ENCODE peak calls at places on chromosomes 6 and 20, in six cellular contexts. F, Z, H, E, T and S are unnamed samples.

GRCh38 chr6:184161-184695 is 108.1 kb upstream of the DUSP22 start:
- DNase-seq in F (no peak), Z (no peak), H (no peak), E (no peak), T (no peak), S (no peak)

GRCh38 chr6:11120273-11121005 is 8.9 kb upstream of the ERVFRD-1 start:
- DNase-seq in F (no peak), Z (no peak), H (no peak), E (peak), T (no peak), S (no peak)

GRCh38 chr6:34930221-34930620 is 41.2 kb downstream of the ANKS1A start:
- DNase-seq in F (no peak), Z (no peak), H (no peak), E (no peak), T (no peak), S (no peak)

GRCh38 chr6:42522021-42522420 is 41.8 kb upstream of the UBR2 start:
- DNase-seq in F (no peak), Z (no peak), H (no peak), E (no peak), T (no peak), S (no peak)

GRCh38 chr6:36809933-36810844 is 29.1 kb downstream of the CPNE5 start:
- DNase-seq in F (no peak), Z (no peak), H (no peak), E (no peak), T (no peak), S (no peak)

GRCh38 chr20:57475388-57476072 is 49.4 kb downstream of the CTCFL start:
- DNase-seq in F (no peak), Z (no peak), H (no peak), E (no peak), T (no peak), S (no peak)

GRCh38 chr6:11350294-11350693 is 117.8 kb upstream of the NEDD9 start:
- DNase-seq in F (no peak), Z (no peak), H (no peak), E (no peak), T (no peak), S (no peak)

GRCh38 chr20:10133532-10133931 is 85.1 kb upstream of the SNAP25 start:
- DNase-seq in F (no peak), Z (no peak), H (no peak), E (no peak), T (no peak), S (no peak)

GRCh38 chr6:147506704-147507114 is 1.8 kb upstream of the SAMD5 start:
- DNase-seq in F (peak), Z (peak), H (no peak), E (peak), T (peak), S (peak)

GRCh38 chr6:37910998-37911397 is 91.5 kb downstream of the ZFAND3 start:
- DNase-seq in F (no peak), Z (no peak), H (no peak), E (no peak), T (no peak), S (no peak)

GRCh38 chr20:53411129-53411528 is 182.5 kb downstream of the ZNF217 start:
- DNase-seq in F (no peak), Z (no peak), H (no peak), E (no peak), T (no peak), S (no peak)

GRCh38 chr20:10790013-10790412 is 116.2 kb upstream of the JAG1 start:
- DNase-seq in F (no peak), Z (no peak), H (no peak), E (no peak), T (no peak), S (no peak)

GRCh38 chr20:59569305-59569704 is 35.0 kb upstream of the PHACTR3 start:
- DNase-seq in F (no peak), Z (no peak), H (no peak), E (no peak), T (no peak), S (no peak)

GRCh38 chr6:31928672-31928939 is 1.1 kb downstream of the C2 start:
- DNase-seq in F (no peak), Z (no peak), H (no peak), E (no peak), T (no peak), S (no peak)

GRCh38 chr6:137777299-137778075 is 89.6 kb upstream of the TNFAIP3 start:
- DNase-seq in F (no peak), Z (no peak), H (no peak), E (no peak), T (no peak), S (no peak)

GRCh38 chr6:160264213-160264612 is 5.6 kb upstream of the SLC22A2 start:
- DNase-seq in F (no peak), Z (no peak), H (no peak), E (no peak), T (no peak), S (no peak)

GRCh38 chr6:157961829-157962228 is 19.8 kb upstream of the SYNJ2 start:
- DNase-seq in F (no peak), Z (no peak), H (no peak), E (no peak), T (no peak), S (no peak)

GRCh38 chr20:49846206-49846807 is 33.7 kb downstream of the SLC9A8 start:
- DNase-seq in F (peak), Z (peak), H (peak), E (peak), T (no peak), S (peak)

GRCh38 chr20:10495173-10495572 is 60.1 kb downstream of the SLX4IP start:
- DNase-seq in F (no peak), Z (no peak), H (no peak), E (no peak), T (no peak), S (no peak)

GRCh38 chr20:34268851-34269668 is 27.8 kb downstream of the ASIP start:
- DNase-seq in F (peak), Z (no peak), H (no peak), E (no peak), T (peak), S (no peak)

GRCh38 chr6:166750125-166750793 is 123.2 kb upstream of the RPS6KA2 start:
- DNase-seq in F (no peak), Z (no peak), H (no peak), E (no peak), T (no peak), S (no peak)

GRCh38 chr6:134774244-134774643 is 175.7 kb downstream of the ALDH8A1 start:
- DNase-seq in F (no peak), Z (peak), H (no peak), E (no peak), T (no peak), S (no peak)

GRCh38 chr6:164478426-164478825 is 831.0 kb downstream of the C6orf118 start:
- DNase-seq in F (no peak), Z (no peak), H (no peak), E (no peak), T (no peak), S (no peak)

GRCh38 chr6:2450546-2450945 is 205.1 kb upstream of the GMDS start:
- DNase-seq in F (no peak), Z (no peak), H (peak), E (peak), T (no peak), S (no peak)

GRCh38 chr6:26125015-26125690 is 37.9 kb downstream of the HFE start:
- DNase-seq in F (peak), Z (no peak), H (no peak), E (no peak), T (no peak), S (no peak)

GRCh38 chr20:44095831-44096230 is 91.2 kb downstream of the JPH2 start:
- DNase-seq in F (no peak), Z (no peak), H (no peak), E (no peak), T (no peak), S (no peak)

GRCh38 chr6:55046869-55047422 is 127.4 kb upstream of the HCRTR2 start:
- DNase-seq in F (no peak), Z (no peak), H (no peak), E (peak), T (no peak), S (no peak)

GRCh38 chr6:9540534-9541126 is 874.2 kb downstream of the TFAP2A start:
- DNase-seq in F (no peak), Z (no peak), H (no peak), E (peak), T (no peak), S (peak)

GRCh38 chr20:35191419-35191818 is 19.5 kb downstream of the PROCR start:
- DNase-seq in F (no peak), Z (no peak), H (no peak), E (no peak), T (no peak), S (no peak)